ENCODE peak calls at places on chromosomes 4 and X, in ten cellular contexts. U is cardiac muscle cell, I is adrenal gland, J is tibial artery, E is spleen, Y is GM12878, L is ovary, Z is psoas muscle, O is IMR-90, Q is mammary epithelial cell. N is an unnamed sample.

GRCh38 chrX:112662559-112663427 is 16.9 kb downstream of the LHFPL1 start:
- DNase-seq in E (no peak), Z (no peak), Q (no peak), Y (no peak), O (no peak), J (no peak), I (no peak), U (peak; percentile 9), L (no peak), N (no peak)

GRCh38 chr4:153023692-153024394 is 87.7 kb downstream of the FHDC1 start:
- DNase-seq in Y (no peak), E (no peak), U (no peak), Z (no peak), O (no peak), I (no peak), Q (peak; percentile 92), L (no peak), J (no peak), N (no peak)

GRCh38 chr4:27027428-27027827 is 166.8 kb downstream of the STIM2 start:
- DNase-seq in L (no peak), E (no peak), Y (no peak), Z (no peak), Q (no peak), U (no peak), I (no peak), O (no peak), J (no peak), N (no peak)

GRCh38 chrX:150696836-150697235 is 3.6 kb downstream of the MTMR1 start:
- DNase-seq in L (no peak), J (no peak), I (no peak), Y (no peak), E (peak; percentile 81), Z (no peak), Q (no peak), U (no peak), O (no peak), N (no peak)

GRCh38 chr4:105972946-105973621 is 77.8 kb downstream of the NPNT start:
- DNase-seq in E (no peak), O (no peak), Z (no peak), Y (no peak), J (no peak), U (no peak), I (no peak), Q (no peak), L (no peak), N (no peak)

GRCh38 chrX:40298569-40298968 is 200.8 kb upstream of the BCOR start:
- DNase-seq in Z (no peak), Y (no peak), U (peak; percentile 73), L (peak; percentile 30), O (no peak), I (no peak), E (no peak), J (no peak), Q (no peak), N (no peak)

GRCh38 chr4:183783933-183784622 is 121.0 kb upstream of the STOX2 start:
- DNase-seq in L (no peak), O (peak; percentile 31), I (peak; percentile 61), E (no peak), Z (no peak), U (peak; percentile 26), Y (no peak), Q (peak; percentile 33), J (peak; percentile 50), N (no peak)

GRCh38 chrX:54540289-54540688 is 10.3 kb downstream of the GNL3L start:
- DNase-seq in E (no peak), Q (no peak), U (no peak), Z (no peak), I (no peak), O (peak; percentile 72), Y (no peak), L (no peak), J (no peak), N (peak; percentile 20)

GRCh38 chr4:182188622-182189021 is 54.6 kb upstream of the TENM3 start:
- DNase-seq in U (no peak), E (no peak), O (peak; percentile 54), I (no peak), L (no peak), Y (no peak), Z (no peak), Q (peak; percentile 61), J (no peak), N (no peak)

GRCh38 chr4:86441175-86441960 is 81.5 kb upstream of the MAPK10 start:
- DNase-seq in L (no peak), Z (no peak), Q (peak; percentile 76), O (peak; percentile 23), E (no peak), J (no peak), U (no peak), Y (peak; percentile 16), I (no peak), N (no peak)

GRCh38 chr4:40003986-40004385 is 26.3 kb upstream of the PDS5A start:
- DNase-seq in Z (no peak), I (no peak), J (no peak), U (no peak), Y (no peak), O (peak; percentile 88), Q (peak; percentile 27), L (no peak), E (no peak), N (peak; percentile 16)

GRCh38 chr4:2340272-2341061 is 78.0 kb downstream of the ZFYVE28 start:
- DNase-seq in U (no peak), E (peak; percentile 51), I (no peak), J (peak; percentile 4), Z (no peak), Y (no peak), Q (no peak), L (no peak), O (no peak), N (no peak)

GRCh38 chr4:163072222-163072621 is 94.5 kb downstream of the NAF1 start:
- DNase-seq in Y (no peak), O (no peak), I (no peak), Q (peak; percentile 8), Z (no peak), E (no peak), U (no peak), L (no peak), J (no peak), N (no peak)

GRCh38 chrX:140180585-140180984 is 215.3 kb upstream of the CXorf66 start:
- DNase-seq in O (peak; percentile 82), Q (peak; percentile 85), U (no peak), Z (no peak), E (no peak), J (no peak), L (no peak), I (no peak), Y (no peak), N (no peak)

GRCh38 chr4:146192060-146192459 is 16.5 kb downstream of the LSM6 start:
- DNase-seq in O (no peak), Z (no peak), I (no peak), U (no peak), Q (no peak), Y (no peak), L (no peak), E (no peak), J (no peak), N (no peak)

GRCh38 chrX:126770179-126770578 is 49.4 kb upstream of the PRR32 start:
- DNase-seq in Q (peak; percentile 1), J (no peak), Y (no peak), E (no peak), L (no peak), O (no peak), Z (no peak), I (peak; percentile 49), U (peak; percentile 51), N (no peak)
- TF ChIP-seq CTCF in Q (peak; percentile 66), J (peak; percentile 38), Y (peak; percentile 42), E (peak; percentile 12), L (no peak), O (peak; percentile 23), Z (peak; percentile 38), I (peak; percentile 60), U (no peak), N (no peak)

DNA sequence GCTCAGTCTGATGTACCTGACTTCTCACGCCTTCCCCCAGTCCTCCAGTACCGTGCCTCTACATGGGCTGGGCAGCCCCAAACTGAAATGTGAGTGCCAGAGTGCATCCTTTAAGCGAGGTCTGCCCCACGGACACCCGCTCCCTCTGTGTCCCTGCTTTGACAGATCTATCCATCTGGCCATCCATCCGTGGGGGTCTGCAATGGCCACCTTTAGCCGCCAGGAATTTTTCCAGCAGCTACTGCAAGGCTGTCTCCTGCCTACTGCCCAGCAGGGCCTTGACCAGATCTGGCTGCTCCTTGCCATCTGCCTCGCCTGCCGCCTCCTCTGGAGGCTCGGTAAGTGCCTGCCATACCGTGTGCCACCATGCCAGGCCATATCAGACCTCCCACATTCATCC is 827 bp downstream of the PORCN start:
- DNase-seq in E (peak; percentile 62), Q (no peak), Z (no peak), L (no peak), O (no peak), U (no peak), I (no peak), J (no peak), Y (no peak), N (no peak)
- H3K4me3 ChIP-seq in E (peak overlapping the region; percentile 50), Q (peak overlapping the region; percentile 53), Z (peak overlapping the region; percentile 74), L (peak overlapping the region; percentile 75), O (peak overlapping the region; percentile 96), U (peak overlapping the region; percentile 84), I (no peak overlapping the region), J (peak overlapping the region; percentile 78), Y (peak overlapping the region; percentile 79), N (peak overlapping the region; percentile 76)

GRCh38 chr4:19473569-19473968 is 778.1 kb upstream of the SLIT2 start:
- DNase-seq in U (no peak), O (peak; percentile 33), I (no peak), J (no peak), Y (no peak), L (no peak), Z (no peak), Q (no peak), E (no peak), N (no peak)

DNA sequence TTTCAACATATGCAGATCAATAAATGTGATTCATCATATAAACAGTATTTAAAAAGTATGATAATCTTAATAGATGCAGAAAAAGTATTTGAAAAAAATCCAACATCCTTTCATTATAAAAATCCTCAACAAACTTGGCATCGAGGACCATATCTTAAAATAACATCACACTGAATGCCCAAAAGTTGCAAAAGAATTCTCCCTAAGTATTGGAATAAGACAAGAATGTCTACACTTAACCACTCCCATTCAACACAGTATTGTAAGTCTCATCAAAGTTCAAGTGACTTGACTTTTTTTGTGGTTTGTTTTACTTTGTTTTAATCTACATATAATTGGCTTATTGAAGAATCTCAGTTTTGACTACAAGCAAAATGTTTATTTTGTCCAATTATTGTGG is 779.0 kb upstream of the SLIT2 start:
- DNase-seq in E (no peak), U (no peak), L (no peak), J (no peak), Z (no peak), Q (no peak), O (no peak), Y (no peak), I (no peak), N (no peak)
- H3K9me3 ChIP-seq in E (peaks cover 17% of the 10 kb centered on the region), U (no peaks in the 10 kb centered on the region), L (no peaks in the 10 kb centered on the region), J (no peaks in the 10 kb centered on the region), Z (peaks cover 14% of the 10 kb centered on the region), Q (no peaks in the 10 kb centered on the region), O (no peaks in the 10 kb centered on the region), Y (no peaks in the 10 kb centered on the region), I (no peaks in the 10 kb centered on the region), N (no peaks in the 10 kb centered on the region)

DNA sequence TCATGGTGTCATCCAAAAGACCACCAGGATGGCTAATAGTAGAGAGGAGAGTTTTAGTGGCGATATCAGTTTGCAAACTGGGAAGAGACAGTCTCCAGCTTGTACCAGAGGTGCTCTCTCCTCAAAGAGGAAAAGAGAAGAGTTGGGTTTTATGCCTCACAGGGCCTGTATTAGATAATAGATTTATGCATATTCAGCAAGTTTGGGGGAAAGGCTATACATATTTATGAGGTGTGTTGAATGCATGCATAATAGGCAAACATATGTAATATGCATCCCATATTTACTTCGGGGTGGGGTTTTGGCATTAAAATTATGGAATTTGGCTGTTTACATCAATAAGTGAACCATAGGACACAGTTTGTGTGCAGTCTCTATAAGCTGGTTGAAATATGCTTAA is 22.8 kb upstream of the ADGRL3 start:
- DNase-seq in Y (no peak), J (no peak), U (no peak), Q (no peak), I (no peak), E (no peak), Z (no peak), O (no peak), L (no peak), N (no peak)
- TF ChIP-seq CTCF in Y (no peak), J (no peak), U (no peak), Q (no peak), I (no peak), E (no peak), Z (no peak), O (no peak), L (no peak), N (no peak)

N was measured in AG04450.